ENCODE peak calls at places on chromosome 16, in ten cellular contexts. One of them, this sample, is unnamed.

GRCh38 chr16:75965504-75966374 is 239.4 kb upstream of the CPHXL start:
- DNase-seq in stimulated activated CD8-positive, alpha-beta memory T cell treated with anti-CD3 and anti-CD28 coated beads, Interleukin-2, amount 100 ng/mL, for 48 hours: no peak
- DNase-seq in EL: no peak
- DNase-seq in bronchial epithelial cell: peak
- DNase-seq in mesothelial cell of epicardium: no peak
- DNase-seq in CD8-positive, alpha-beta memory T cell: no peak
- DNase-seq in hypothalamus: no peak
- DNase-seq in activated effector memory CD4-positive, alpha-beta T cell treated with anti-CD3 and anti-CD28 coated beads, Interleukin-2, amount 50 U/mL, for 16 hours: no peak
- DNase-seq in HuH-7: no peak
- DNase-seq in dermis blood vessel endothelial cell: no peak
- DNase-seq in this sample: peak

GRCh38 chr16:86457621-86458456 is 52.5 kb upstream of the FOXF1 start:
- DNase-seq in CD8-positive, alpha-beta memory T cell: no peak
- DNase-seq in EL: peak
- DNase-seq in HuH-7: no peak
- DNase-seq in bronchial epithelial cell: no peak
- DNase-seq in hypothalamus: no peak
- DNase-seq in activated effector memory CD4-positive, alpha-beta T cell treated with anti-CD3 and anti-CD28 coated beads, Interleukin-2, amount 50 U/mL, for 16 hours: no peak
- DNase-seq in dermis blood vessel endothelial cell: no peak
- DNase-seq in stimulated activated CD8-positive, alpha-beta memory T cell treated with anti-CD3 and anti-CD28 coated beads, Interleukin-2, amount 100 ng/mL, for 48 hours: no peak
- DNase-seq in mesothelial cell of epicardium: no peak
- DNase-seq in this sample: peak

GRCh38 chr16:19691161-19691850 is 26.7 kb downstream of the KNOP1 start:
- DNase-seq in hypothalamus: peak
- DNase-seq in stimulated activated CD8-positive, alpha-beta memory T cell treated with anti-CD3 and anti-CD28 coated beads, Interleukin-2, amount 100 ng/mL, for 48 hours: no peak
- DNase-seq in dermis blood vessel endothelial cell: peak
- DNase-seq in HuH-7: no peak
- DNase-seq in bronchial epithelial cell: no peak
- DNase-seq in activated effector memory CD4-positive, alpha-beta T cell treated with anti-CD3 and anti-CD28 coated beads, Interleukin-2, amount 50 U/mL, for 16 hours: no peak
- DNase-seq in mesothelial cell of epicardium: no peak
- DNase-seq in EL: peak
- DNase-seq in CD8-positive, alpha-beta memory T cell: no peak
- DNase-seq in this sample: no peak

GRCh38 chr16:21260870-21261791 is 17.0 kb downstream of the CRYM start:
- DNase-seq in stimulated activated CD8-positive, alpha-beta memory T cell treated with anti-CD3 and anti-CD28 coated beads, Interleukin-2, amount 100 ng/mL, for 48 hours: no peak
- DNase-seq in HuH-7: peak
- DNase-seq in EL: peak
- DNase-seq in dermis blood vessel endothelial cell: peak
- DNase-seq in bronchial epithelial cell: peak
- DNase-seq in CD8-positive, alpha-beta memory T cell: no peak
- DNase-seq in activated effector memory CD4-positive, alpha-beta T cell treated with anti-CD3 and anti-CD28 coated beads, Interleukin-2, amount 50 U/mL, for 16 hours: no peak
- DNase-seq in hypothalamus: no peak
- DNase-seq in mesothelial cell of epicardium: no peak
- DNase-seq in this sample: peak

GRCh38 chr16:55061126-55061525 is 130.5 kb downstream of the IRX5 start:
- DNase-seq in dermis blood vessel endothelial cell: no peak
- DNase-seq in CD8-positive, alpha-beta memory T cell: no peak
- DNase-seq in activated effector memory CD4-positive, alpha-beta T cell treated with anti-CD3 and anti-CD28 coated beads, Interleukin-2, amount 50 U/mL, for 16 hours: no peak
- DNase-seq in HuH-7: no peak
- DNase-seq in hypothalamus: no peak
- DNase-seq in mesothelial cell of epicardium: no peak
- DNase-seq in bronchial epithelial cell: no peak
- DNase-seq in EL: no peak
- DNase-seq in stimulated activated CD8-positive, alpha-beta memory T cell treated with anti-CD3 and anti-CD28 coated beads, Interleukin-2, amount 100 ng/mL, for 48 hours: no peak
- DNase-seq in this sample: no peak

GRCh38 chr16:57138281-57138935 is 46.0 kb downstream of the CPNE2 start:
- DNase-seq in activated effector memory CD4-positive, alpha-beta T cell treated with anti-CD3 and anti-CD28 coated beads, Interleukin-2, amount 50 U/mL, for 16 hours: no peak
- DNase-seq in stimulated activated CD8-positive, alpha-beta memory T cell treated with anti-CD3 and anti-CD28 coated beads, Interleukin-2, amount 100 ng/mL, for 48 hours: no peak
- DNase-seq in CD8-positive, alpha-beta memory T cell: no peak
- DNase-seq in hypothalamus: no peak
- DNase-seq in EL: no peak
- DNase-seq in HuH-7: no peak
- DNase-seq in dermis blood vessel endothelial cell: no peak
- DNase-seq in mesothelial cell of epicardium: no peak
- DNase-seq in bronchial epithelial cell: no peak
- DNase-seq in this sample: no peak

GRCh38 chr16:30371248-30371816 is 1.0 kb upstream of the TBC1D10B start:
- DNase-seq in stimulated activated CD8-positive, alpha-beta memory T cell treated with anti-CD3 and anti-CD28 coated beads, Interleukin-2, amount 100 ng/mL, for 48 hours: no peak
- DNase-seq in activated effector memory CD4-positive, alpha-beta T cell treated with anti-CD3 and anti-CD28 coated beads, Interleukin-2, amount 50 U/mL, for 16 hours: no peak
- DNase-seq in mesothelial cell of epicardium: no peak
- DNase-seq in dermis blood vessel endothelial cell: no peak
- DNase-seq in hypothalamus: no peak
- DNase-seq in CD8-positive, alpha-beta memory T cell: no peak
- DNase-seq in EL: no peak
- DNase-seq in HuH-7: no peak
- DNase-seq in bronchial epithelial cell: no peak
- DNase-seq in this sample: no peak

GRCh38 chr16:10976663-10977062 is 32.3 kb downstream of the CLEC16A start:
- DNase-seq in EL: no peak
- DNase-seq in activated effector memory CD4-positive, alpha-beta T cell treated with anti-CD3 and anti-CD28 coated beads, Interleukin-2, amount 50 U/mL, for 16 hours: no peak
- DNase-seq in mesothelial cell of epicardium: no peak
- DNase-seq in CD8-positive, alpha-beta memory T cell: no peak
- DNase-seq in HuH-7: no peak
- DNase-seq in stimulated activated CD8-positive, alpha-beta memory T cell treated with anti-CD3 and anti-CD28 coated beads, Interleukin-2, amount 100 ng/mL, for 48 hours: no peak
- DNase-seq in hypothalamus: no peak
- DNase-seq in bronchial epithelial cell: no peak
- DNase-seq in dermis blood vessel endothelial cell: no peak
- DNase-seq in this sample: no peak

GRCh38 chr16:15849209-15849981 is 7.4 kb downstream of the MYH11 start:
- DNase-seq in EL: no peak
- DNase-seq in mesothelial cell of epicardium: no peak
- DNase-seq in HuH-7: no peak
- DNase-seq in activated effector memory CD4-positive, alpha-beta T cell treated with anti-CD3 and anti-CD28 coated beads, Interleukin-2, amount 50 U/mL, for 16 hours: no peak
- DNase-seq in dermis blood vessel endothelial cell: no peak
- DNase-seq in bronchial epithelial cell: no peak
- DNase-seq in hypothalamus: no peak
- DNase-seq in stimulated activated CD8-positive, alpha-beta memory T cell treated with anti-CD3 and anti-CD28 coated beads, Interleukin-2, amount 100 ng/mL, for 48 hours: no peak
- DNase-seq in CD8-positive, alpha-beta memory T cell: no peak
- DNase-seq in this sample: no peak